ENCODE peak calls at places on chromosomes 6 and 20, in seven cellular contexts. One of them, this sample, is unnamed.

GRCh38 chr6:15493437-15494168 is 169.2 kb downstream of the DTNBP1 start:
- DNase-seq in HCT116: no peak
- DNase-seq in upper lobe of left lung: no peak
- DNase-seq in AG10803: peak
- DNase-seq in sigmoid colon: no peak
- DNase-seq in RWPE2: no peak
- DNase-seq in heart left ventricle: no peak
- DNase-seq in this sample: no peak

GRCh38 chr20:63049561-63050221 is 42.9 kb upstream of the BHLHE23 start:
- DNase-seq in HCT116: no peak
- DNase-seq in heart left ventricle: peak
- DNase-seq in sigmoid colon: no peak
- DNase-seq in RWPE2: peak
- DNase-seq in AG10803: no peak
- DNase-seq in upper lobe of left lung: no peak
- DNase-seq in this sample: no peak

GRCh38 chr20:33372993-33373441 is 28.3 kb downstream of the CDK5RAP1 start:
- DNase-seq in sigmoid colon: no peak
- DNase-seq in AG10803: peak
- DNase-seq in upper lobe of left lung: peak
- DNase-seq in HCT116: no peak
- DNase-seq in RWPE2: no peak
- DNase-seq in heart left ventricle: no peak
- DNase-seq in this sample: no peak

GRCh38 chr6:75438186-75438880 is 55.3 kb downstream of the FILIP1 start:
- DNase-seq in AG10803: no peak
- DNase-seq in HCT116: no peak
- DNase-seq in upper lobe of left lung: no peak
- DNase-seq in heart left ventricle: no peak
- DNase-seq in RWPE2: no peak
- DNase-seq in sigmoid colon: no peak
- DNase-seq in this sample: no peak

GRCh38 chr6:28814032-28814976 is 109.5 kb downstream of the TRIM27 start:
- DNase-seq in HCT116: no peak
- DNase-seq in upper lobe of left lung: no peak
- DNase-seq in heart left ventricle: no peak
- DNase-seq in sigmoid colon: no peak
- DNase-seq in AG10803: no peak
- DNase-seq in RWPE2: no peak
- DNase-seq in this sample: no peak

GRCh38 chr6:161498359-161498758 is 224.5 kb upstream of the AGPAT4 start:
- DNase-seq in RWPE2: no peak
- DNase-seq in heart left ventricle: no peak
- DNase-seq in AG10803: peak
- DNase-seq in sigmoid colon: no peak
- DNase-seq in HCT116: peak
- DNase-seq in upper lobe of left lung: no peak
- DNase-seq in this sample: no peak

GRCh38 chr6:140970485-140970884 is 1162.2 kb upstream of the GJE1 start:
- DNase-seq in sigmoid colon: no peak
- DNase-seq in HCT116: no peak
- DNase-seq in heart left ventricle: no peak
- DNase-seq in RWPE2: no peak
- DNase-seq in upper lobe of left lung: no peak
- DNase-seq in AG10803: peak
- DNase-seq in this sample: no peak

GRCh38 chr20:2396241-2396814 is 15.6 kb downstream of the TGM6 start:
- DNase-seq in heart left ventricle: no peak
- DNase-seq in sigmoid colon: peak
- DNase-seq in upper lobe of left lung: no peak
- DNase-seq in AG10803: no peak
- DNase-seq in HCT116: no peak
- DNase-seq in RWPE2: no peak
- DNase-seq in this sample: no peak

GRCh38 chr6:73710470-73710869 is 14.5 kb downstream of the CD109 start:
- DNase-seq in upper lobe of left lung: no peak
- DNase-seq in HCT116: peak
- DNase-seq in AG10803: peak
- DNase-seq in RWPE2: peak
- DNase-seq in heart left ventricle: no peak
- DNase-seq in sigmoid colon: no peak
- DNase-seq in this sample: no peak

GRCh38 chr6:72619883-72620696 is 1.8 kb upstream of the KCNQ5 start:
- DNase-seq in RWPE2: no peak
- DNase-seq in AG10803: peak
- DNase-seq in HCT116: no peak
- DNase-seq in upper lobe of left lung: peak
- DNase-seq in sigmoid colon: no peak
- DNase-seq in heart left ventricle: peak
- DNase-seq in this sample: peak

GRCh38 chr6:6631526-6632276 is 43.2 kb downstream of the LY86 start:
- DNase-seq in RWPE2: no peak
- DNase-seq in AG10803: peak
- DNase-seq in HCT116: no peak
- DNase-seq in upper lobe of left lung: no peak
- DNase-seq in sigmoid colon: no peak
- DNase-seq in heart left ventricle: no peak
- DNase-seq in this sample: no peak

GRCh38 chr6:45923831-45924391 is 91.7 kb downstream of the CLIC5 start:
- DNase-seq in upper lobe of left lung: no peak
- DNase-seq in RWPE2: no peak
- DNase-seq in HCT116: no peak
- DNase-seq in AG10803: peak
- DNase-seq in heart left ventricle: no peak
- DNase-seq in sigmoid colon: no peak
- DNase-seq in this sample: peak

GRCh38 chr20:58597021-58597940 is 53.8 kb upstream of the STX16 start:
- DNase-seq in RWPE2: no peak
- DNase-seq in upper lobe of left lung: no peak
- DNase-seq in AG10803: peak
- DNase-seq in HCT116: no peak
- DNase-seq in sigmoid colon: peak
- DNase-seq in heart left ventricle: no peak
- DNase-seq in this sample: no peak

GRCh38 chr20:33781133-33781532 is 30.0 kb upstream of the CHMP4B start:
- DNase-seq in AG10803: no peak
- DNase-seq in sigmoid colon: no peak
- DNase-seq in upper lobe of left lung: no peak
- DNase-seq in heart left ventricle: no peak
- DNase-seq in RWPE2: peak
- DNase-seq in HCT116: no peak
- DNase-seq in this sample: no peak

GRCh38 chr6:27280064-27280539 is 32.0 kb downstream of the POM121L2 start:
- DNase-seq in heart left ventricle: no peak
- DNase-seq in AG10803: peak
- DNase-seq in sigmoid colon: no peak
- DNase-seq in RWPE2: no peak
- DNase-seq in upper lobe of left lung: no peak
- DNase-seq in HCT116: peak
- DNase-seq in this sample: peak

GRCh38 chr6:104357928-104358327 is 501.8 kb downstream of the HACE1 start:
- DNase-seq in upper lobe of left lung: no peak
- DNase-seq in heart left ventricle: no peak
- DNase-seq in AG10803: no peak
- DNase-seq in HCT116: no peak
- DNase-seq in sigmoid colon: no peak
- DNase-seq in RWPE2: no peak
- DNase-seq in this sample: no peak

GRCh38 chr20:4573564-4574355 is 147.9 kb upstream of the PRND start:
- DNase-seq in upper lobe of left lung: no peak
- DNase-seq in AG10803: peak
- DNase-seq in heart left ventricle: no peak
- DNase-seq in RWPE2: no peak
- DNase-seq in sigmoid colon: peak
- DNase-seq in HCT116: no peak
- DNase-seq in this sample: no peak

GRCh38 chr20:61193164-61193563 is 58.9 kb upstream of the CDH4 start:
- DNase-seq in sigmoid colon: no peak
- DNase-seq in upper lobe of left lung: no peak
- DNase-seq in RWPE2: no peak
- DNase-seq in heart left ventricle: no peak
- DNase-seq in AG10803: no peak
- DNase-seq in HCT116: no peak
- DNase-seq in this sample: no peak

GRCh38 chr6:2731281-2731909 is 19.3 kb downstream of the MYLK4 start:
- DNase-seq in RWPE2: no peak
- DNase-seq in HCT116: no peak
- DNase-seq in AG10803: no peak
- DNase-seq in heart left ventricle: no peak
- DNase-seq in upper lobe of left lung: no peak
- DNase-seq in sigmoid colon: no peak
- DNase-seq in this sample: no peak

GRCh38 chr6:168040856-168041496 is 38.0 kb downstream of the FRMD1 start:
- DNase-seq in heart left ventricle: peak
- DNase-seq in sigmoid colon: peak
- DNase-seq in upper lobe of left lung: no peak
- DNase-seq in AG10803: no peak
- DNase-seq in HCT116: no peak
- DNase-seq in RWPE2: no peak
- DNase-seq in this sample: no peak

GRCh38 chr6:108002365-108003221 is 44.6 kb upstream of the SEC63 start:
- DNase-seq in AG10803: no peak
- DNase-seq in upper lobe of left lung: peak
- DNase-seq in heart left ventricle: no peak
- DNase-seq in HCT116: no peak
- DNase-seq in sigmoid colon: no peak
- DNase-seq in RWPE2: no peak
- DNase-seq in this sample: no peak

GRCh38 chr20:62364911-62365736 is 2.0 kb downstream of the LAMA5 start:
- DNase-seq in AG10803: no peak
- DNase-seq in RWPE2: peak
- DNase-seq in sigmoid colon: peak
- DNase-seq in heart left ventricle: peak
- DNase-seq in upper lobe of left lung: peak
- DNase-seq in HCT116: no peak
- DNase-seq in this sample: no peak

GRCh38 chr20:51899674-51900073 is 97.4 kb upstream of the SALL4 start:
- DNase-seq in sigmoid colon: no peak
- DNase-seq in AG10803: no peak
- DNase-seq in HCT116: peak
- DNase-seq in heart left ventricle: no peak
- DNase-seq in upper lobe of left lung: no peak
- DNase-seq in RWPE2: no peak
- DNase-seq in this sample: no peak

GRCh38 chr20:54611701-54612487 is 136.5 kb downstream of the DOK5 start:
- DNase-seq in heart left ventricle: no peak
- DNase-seq in AG10803: no peak
- DNase-seq in HCT116: no peak
- DNase-seq in upper lobe of left lung: no peak
- DNase-seq in RWPE2: no peak
- DNase-seq in sigmoid colon: no peak
- DNase-seq in this sample: no peak

GRCh38 chr20:36542019-36542488 is 735 bp downstream of the MYL9 start:
- DNase-seq in sigmoid colon: peak
- DNase-seq in AG10803: peak
- DNase-seq in upper lobe of left lung: peak
- DNase-seq in HCT116: peak
- DNase-seq in heart left ventricle: no peak
- DNase-seq in RWPE2: peak
- DNase-seq in this sample: no peak

GRCh38 chr6:144216668-144217218 is 66.4 kb downstream of the STX11 start:
- DNase-seq in heart left ventricle: peak
- DNase-seq in HCT116: no peak
- DNase-seq in RWPE2: no peak
- DNase-seq in AG10803: no peak
- DNase-seq in upper lobe of left lung: no peak
- DNase-seq in sigmoid colon: no peak
- DNase-seq in this sample: no peak

GRCh38 chr6:12605888-12606345 is 110.7 kb upstream of the PHACTR1 start:
- DNase-seq in RWPE2: no peak
- DNase-seq in sigmoid colon: no peak
- DNase-seq in AG10803: peak
- DNase-seq in HCT116: peak
- DNase-seq in upper lobe of left lung: peak
- DNase-seq in heart left ventricle: no peak
- DNase-seq in this sample: peak

GRCh38 chr6:105253787-105254186 is 74.0 kb upstream of the POPDC3 start:
- DNase-seq in AG10803: no peak
- DNase-seq in upper lobe of left lung: no peak
- DNase-seq in sigmoid colon: no peak
- DNase-seq in heart left ventricle: no peak
- DNase-seq in RWPE2: no peak
- DNase-seq in HCT116: no peak
- DNase-seq in this sample: no peak

GRCh38 chr6:161111256-161111655 is 119.7 kb downstream of the MAP3K4 start:
- DNase-seq in upper lobe of left lung: no peak
- DNase-seq in heart left ventricle: no peak
- DNase-seq in RWPE2: no peak
- DNase-seq in AG10803: no peak
- DNase-seq in sigmoid colon: no peak
- DNase-seq in HCT116: no peak
- DNase-seq in this sample: peak

DNA sequence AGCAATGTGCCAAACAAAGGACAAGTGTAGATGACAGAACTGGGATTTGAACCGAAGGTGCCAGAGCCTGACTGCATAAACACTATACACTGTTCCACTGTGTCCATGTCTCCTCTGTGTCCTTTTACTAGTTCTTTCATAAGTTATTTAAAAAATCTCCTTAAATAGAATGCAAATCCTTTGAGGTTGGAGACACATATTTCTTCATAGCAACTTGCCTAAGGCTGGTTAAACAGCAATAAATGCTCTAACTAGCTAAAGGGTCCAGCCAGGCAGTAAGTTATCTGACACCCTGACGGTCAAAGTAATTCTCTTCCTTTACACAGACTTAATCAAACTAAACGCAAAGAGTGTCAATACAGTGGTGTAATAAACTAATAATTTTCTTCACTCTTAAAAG is 76.2 kb upstream of the TRAF3IP2 start:
- DNase-seq in sigmoid colon: no peak
- DNase-seq in HCT116: no peak
- DNase-seq in RWPE2: no peak
- DNase-seq in AG10803: no peak
- DNase-seq in heart left ventricle: no peak
- DNase-seq in upper lobe of left lung: no peak
- DNase-seq in this sample: no peak
- TF ChIP-seq CTCF in sigmoid colon: no peak
- TF ChIP-seq CTCF in HCT116: no peak
- TF ChIP-seq CTCF in RWPE2: no peak
- TF ChIP-seq CTCF in AG10803: no peak
- TF ChIP-seq CTCF in heart left ventricle: no peak
- TF ChIP-seq CTCF in upper lobe of left lung: no peak
- TF ChIP-seq CTCF in this sample: no peak

GRCh38 chr6:122116912-122117663 is 282.4 kb upstream of the HSF2 start:
- DNase-seq in HCT116: no peak
- DNase-seq in RWPE2: no peak
- DNase-seq in heart left ventricle: no peak
- DNase-seq in AG10803: no peak
- DNase-seq in upper lobe of left lung: no peak
- DNase-seq in sigmoid colon: no peak
- DNase-seq in this sample: no peak
- TF ChIP-seq CTCF in HCT116: no peak
- TF ChIP-seq CTCF in RWPE2: no peak
- TF ChIP-seq CTCF in heart left ventricle: no peak
- TF ChIP-seq CTCF in AG10803: no peak
- TF ChIP-seq CTCF in upper lobe of left lung: no peak
- TF ChIP-seq CTCF in sigmoid colon: no peak
- TF ChIP-seq CTCF in this sample: no peak

GRCh38 chr6:68652117-68652536 is 17.0 kb downstream of the ADGRB3 start:
- DNase-seq in sigmoid colon: no peak
- DNase-seq in heart left ventricle: no peak
- DNase-seq in upper lobe of left lung: no peak
- DNase-seq in HCT116: no peak
- DNase-seq in RWPE2: no peak
- DNase-seq in AG10803: no peak
- DNase-seq in this sample: no peak
- TF ChIP-seq CTCF in sigmoid colon: no peak
- TF ChIP-seq CTCF in heart left ventricle: no peak
- TF ChIP-seq CTCF in upper lobe of left lung: no peak
- TF ChIP-seq CTCF in HCT116: no peak
- TF ChIP-seq CTCF in RWPE2: no peak
- TF ChIP-seq CTCF in AG10803: no peak
- TF ChIP-seq CTCF in this sample: no peak

GRCh38 chr6:36590237-36590636 is 3.9 kb upstream of the SRSF3 start:
- DNase-seq in upper lobe of left lung: peak
- DNase-seq in heart left ventricle: no peak
- DNase-seq in HCT116: peak
- DNase-seq in RWPE2: no peak
- DNase-seq in sigmoid colon: no peak
- DNase-seq in AG10803: peak
- DNase-seq in this sample: no peak
- TF ChIP-seq CTCF in upper lobe of left lung: no peak
- TF ChIP-seq CTCF in heart left ventricle: no peak
- TF ChIP-seq CTCF in HCT116: no peak
- TF ChIP-seq CTCF in RWPE2: no peak
- TF ChIP-seq CTCF in sigmoid colon: no peak
- TF ChIP-seq CTCF in AG10803: no peak
- TF ChIP-seq CTCF in this sample: no peak

This sample was measured in activated CD8-positive, alpha-beta T cell treated with anti-CD3 and anti-CD28 coated beads for 36 hours.